ENCODE peak calls at places on chromosomes 7 and 10, in four cellular contexts. D, H, F and A are unnamed samples.

GRCh38 chr10:95830044-95830443 is 74.1 kb downstream of the ENTPD1 start:
- DNase-seq in D (no peak), H (no peak), F (no peak), A (no peak)

GRCh38 chr7:44440577-44441078 is 49.8 kb downstream of the NUDCD3 start:
- DNase-seq in D (no peak), H (no peak), F (no peak), A (no peak)

GRCh38 chr10:69574571-69574978 is 1.4 kb upstream of the NEUROG3 start:
- DNase-seq in D (no peak), H (no peak), F (no peak), A (no peak)

GRCh38 chr10:79113827-79114226 is 45.1 kb downstream of the ZMIZ1 start:
- DNase-seq in D (no peak), H (no peak), F (peak; percentile 27), A (no peak)

GRCh38 chr10:75071164-75071489 is 40.3 kb upstream of the SAMD8 start:
- DNase-seq in D (peak; percentile 4), H (no peak), F (no peak), A (peak; percentile 47)

GRCh38 chr7:57344957-57345356 is 105.0 kb upstream of the ZNF716 start:
- DNase-seq in D (no peak), H (no peak), F (no peak), A (no peak)

GRCh38 chr10:77649333-77650331 is 12.0 kb upstream of the KCNMA1 start:
- DNase-seq in D (no peak), H (no peak), F (no peak), A (no peak)

GRCh38 chr7:30422922-30423321 is 55.7 kb downstream of the NOD1 start:
- DNase-seq in D (peak; percentile 23), H (no peak), F (no peak), A (peak; percentile 63)

GRCh38 chr10:102313221-102313896 is 68.0 kb downstream of the GBF1 start:
- DNase-seq in D (no peak), H (no peak), F (no peak), A (no peak)

GRCh38 chr10:101889256-101890210 is 45.9 kb upstream of the KCNIP2 start:
- DNase-seq in D (peak; percentile 78), H (peak; percentile 66), F (no peak), A (peak; percentile 81)

GRCh38 chr7:128032605-128033235 is 1.5 kb upstream of the LRRC4 start:
- DNase-seq in D (peak; percentile 28), H (no peak), F (no peak), A (no peak)

GRCh38 chr10:124185074-124185473 is 91.7 kb upstream of the CHST15 start:
- DNase-seq in D (no peak), H (no peak), F (no peak), A (no peak)

GRCh38 chr7:144824360-144824759 is 11.5 kb downstream of the TPK1 start:
- DNase-seq in D (peak; percentile 36), H (no peak), F (no peak), A (peak; percentile 87)

GRCh38 chr7:139768249-139768824 is 9.5 kb downstream of the HIPK2 start:
- DNase-seq in D (no peak), H (no peak), F (no peak), A (no peak)

GRCh38 chr10:718143-718700 is 28.8 kb upstream of the DIP2C start:
- DNase-seq in D (no peak), H (no peak), F (no peak), A (no peak)

GRCh38 chr10:62005281-62005680 is 103.8 kb downstream of the ARID5B start:
- DNase-seq in D (peak; percentile 49), H (no peak), F (no peak), A (no peak)

GRCh38 chr7:1316086-1316485 is 83.4 kb downstream of the UNCX start:
- DNase-seq in D (no peak), H (no peak), F (no peak), A (no peak)

GRCh38 chr10:8042032-8042863 is 12.2 kb upstream of the GATA3 start:
- DNase-seq in D (no peak), H (no peak), F (no peak), A (peak; percentile 16)

GRCh38 chr7:79212334-79212733 is 241.1 kb downstream of the MAGI2 start:
- DNase-seq in D (no peak), H (no peak), F (no peak), A (no peak)

GRCh38 chr7:18900801-18901200 is 216.6 kb downstream of the TWIST1 start:
- DNase-seq in D (no peak), H (no peak), F (no peak), A (no peak)

GRCh38 chr7:47666164-47666862 is 84.4 kb upstream of the TNS3 start:
- DNase-seq in D (peak; percentile 75), H (no peak), F (no peak), A (no peak)

GRCh38 chr10:70137927-70138883 is 5.6 kb upstream of the AIFM2 start:
- DNase-seq in D (no peak), H (no peak), F (no peak), A (no peak)

GRCh38 chr7:26091933-26092332 is 60.1 kb upstream of the NFE2L3 start:
- DNase-seq in D (peak; percentile 13), H (no peak), F (peak; percentile 26), A (no peak)

GRCh38 chr7:16649196-16649595 is 3.2 kb downstream of the BZW2 start:
- DNase-seq in D (no peak), H (no peak), F (no peak), A (peak; percentile 81)

GRCh38 chr10:85222300-85222699 is 893.9 kb downstream of the CCSER2 start:
- DNase-seq in D (no peak), H (no peak), F (no peak), A (no peak)

GRCh38 chr10:68223535-68224165 is 8.3 kb downstream of the ATOH7 start:
- DNase-seq in D (no peak), H (no peak), F (no peak), A (no peak)

GRCh38 chr7:50359995-50360925 is 55.7 kb downstream of the IKZF1 start:
- DNase-seq in D (no peak), H (no peak), F (peak; percentile 83), A (no peak)

GRCh38 chr10:105986896-105987638 is 1177.4 kb downstream of the SORCS1 start:
- DNase-seq in D (no peak), H (no peak), F (no peak), A (no peak)

GRCh38 chr10:64115913-64116643 is 594.9 kb downstream of the REEP3 start:
- DNase-seq in D (no peak), H (no peak), F (peak; percentile 17), A (peak; percentile 3)

GRCh38 chr10:121665809-121666208 is 67.6 kb upstream of the FGFR2 start:
- DNase-seq in D (no peak), H (no peak), F (no peak), A (no peak)

GRCh38 chr10:121662531-121662930 is 64.3 kb upstream of the FGFR2 start:
- DNase-seq in D (no peak), H (no peak), F (no peak), A (no peak)

GRCh38 chr10:121661451-121661851 is 63.2 kb upstream of the FGFR2 start:
- DNase-seq in D (no peak), H (no peak), F (no peak), A (no peak)

GRCh38 chr10:121664671-121665070 is 66.4 kb upstream of the FGFR2 start:
- DNase-seq in D (no peak), H (no peak), F (no peak), A (no peak)

GRCh38 chr10:121662945-121663917 is 65.0 kb upstream of the FGFR2 start:
- DNase-seq in D (no peak), H (no peak), F (peak; percentile 35), A (no peak)
- TF ChIP-seq FOS in D (no peak), H (no peak), F (no peak), A (no peak)

GRCh38 chr10:111765216-111765615 is 418.3 kb downstream of the GPAM start:
- DNase-seq in D (no peak), H (no peak), F (no peak), A (no peak)
- TF ChIP-seq FOS in D (no peak), H (no peak), F (no peak), A (no peak)

GRCh38 chr7:24924375-24924774 is 55.6 kb downstream of the OSBPL3 start:
- DNase-seq in D (no peak), H (no peak), F (peak; percentile 64), A (no peak)

GRCh38 chr7:24930856-24931255 is 49.1 kb downstream of the OSBPL3 start:
- DNase-seq in D (no peak), H (no peak), F (no peak), A (no peak)

GRCh38 chr7:24923172-24923865 is 56.7 kb downstream of the OSBPL3 start:
- DNase-seq in D (no peak), H (no peak), F (peak; percentile 52), A (no peak)

GRCh38 chr7:24922099-24922773 is 57.7 kb downstream of the OSBPL3 start:
- DNase-seq in D (no peak), H (no peak), F (no peak), A (peak; percentile 36)

GRCh38 chr7:24926623-24927539 is 53.1 kb downstream of the OSBPL3 start:
- DNase-seq in D (peak; percentile 89), H (no peak), F (no peak), A (no peak)
- TF ChIP-seq FOS in D (peak; percentile 22), H (no peak), F (no peak), A (no peak)

GRCh38 chr10:121772406-121772805 is 155.4 kb downstream of the ATE1 start:
- DNase-seq in D (no peak), H (no peak), F (no peak), A (no peak)
- TF ChIP-seq FOS in D (no peak), H (no peak), F (no peak), A (no peak)

GRCh38 chr7:81618400-81619014 is 151.3 kb downstream of the HGF start:
- DNase-seq in D (peak; percentile 98), H (no peak), F (no peak), A (peak; percentile 86)
- TF ChIP-seq FOS in D (peak; percentile 96), H (no peak), F (no peak), A (peak; percentile 96)

GRCh38 chr7:105622114-105622731 is 40.9 kb upstream of the EFCAB10 start:
- DNase-seq in D (no peak), H (no peak), F (no peak), A (no peak)

GRCh38 chr7:105623378-105623777 is 42.1 kb upstream of the EFCAB10 start:
- DNase-seq in D (no peak), H (no peak), F (no peak), A (no peak)

GRCh38 chr7:105619590-105619989 is 38.3 kb upstream of the EFCAB10 start:
- DNase-seq in D (no peak), H (no peak), F (no peak), A (no peak)

GRCh38 chr7:105623906-105624305 is 42.6 kb upstream of the EFCAB10 start:
- DNase-seq in D (no peak), H (no peak), F (no peak), A (no peak)

GRCh38 chr7:105621617-105622016 is 40.3 kb upstream of the EFCAB10 start:
- DNase-seq in D (peak; percentile 52), H (no peak), F (no peak), A (peak; percentile 21)
- TF ChIP-seq FOS in D (no peak), H (no peak), F (no peak), A (no peak)

GRCh38 chr7:36129048-36129534 is 24.0 kb upstream of the EEPD1 start:
- DNase-seq in D (peak; percentile 55), H (no peak), F (no peak), A (no peak)
- TF ChIP-seq FOS in D (peak; percentile 16), H (no peak), F (no peak), A (no peak)